ENCODE peak calls at places on chromosomes 1 and 21, in four cellular contexts. T, B, D and P are unnamed samples.

GRCh38 chr1:207565546-207566468 is 69.8 kb downstream of the CR1 start:
- DNase-seq in T (no peak), B (peak), D (no peak), P (peak)

GRCh38 chr1:117590273-117590925 is 15.4 kb upstream of the TENT5C start:
- DNase-seq in T (no peak), B (no peak), D (no peak), P (no peak)

GRCh38 chr1:2194319-2194897 is at the start of gene FAAP20:
- DNase-seq in T (peak), B (peak), D (peak), P (peak)

GRCh38 chr1:189803364-189803763 is 674.3 kb downstream of the BRINP3 start:
- DNase-seq in T (no peak), B (no peak), D (no peak), P (no peak)

GRCh38 chr1:116195077-116195868 is 84.1 kb downstream of the MAB21L3 start:
- DNase-seq in T (no peak), B (no peak), D (no peak), P (no peak)

GRCh38 chr1:231407049-231407448 is 15.0 kb downstream of the EGLN1 start:
- DNase-seq in T (no peak), B (no peak), D (no peak), P (no peak)

GRCh38 chr1:18528616-18529015 is 47.9 kb downstream of the KLHDC7A start:
- DNase-seq in T (no peak), B (no peak), D (no peak), P (no peak)

GRCh38 chr1:202154766-202155477 is 5.5 kb downstream of the PTPN7 start:
- DNase-seq in T (peak), B (peak), D (peak), P (peak)

GRCh38 chr1:53367503-53368313 is 39.8 kb upstream of the LRP8 start:
- DNase-seq in T (no peak), B (peak), D (no peak), P (no peak)

GRCh38 chr1:55246896-55247295 is 31.7 kb upstream of the USP24 start:
- DNase-seq in T (no peak), B (no peak), D (no peak), P (no peak)
- TF ChIP-seq ESRRA in T (no peak), B (no peak), D (no peak), P (no peak)

GRCh38 chr1:4636644-4637380 is 17.6 kb upstream of the AJAP1 start:
- DNase-seq in T (no peak), B (no peak), D (no peak), P (no peak)

GRCh38 chr1:4634793-4635406 is 19.5 kb upstream of the AJAP1 start:
- DNase-seq in T (no peak), B (no peak), D (no peak), P (no peak)

GRCh38 chr1:4633346-4633745 is 21.1 kb upstream of the AJAP1 start:
- DNase-seq in T (no peak), B (no peak), D (no peak), P (no peak)

GRCh38 chr1:4636186-4636585 is 18.2 kb upstream of the AJAP1 start:
- DNase-seq in T (no peak), B (no peak), D (no peak), P (no peak)

GRCh38 chr1:4634156-4634792 is 20.1 kb upstream of the AJAP1 start:
- DNase-seq in T (no peak), B (no peak), D (no peak), P (no peak)
- TF ChIP-seq USF2 in T (no peak), B (no peak), D (no peak), P (no peak)

DNA sequence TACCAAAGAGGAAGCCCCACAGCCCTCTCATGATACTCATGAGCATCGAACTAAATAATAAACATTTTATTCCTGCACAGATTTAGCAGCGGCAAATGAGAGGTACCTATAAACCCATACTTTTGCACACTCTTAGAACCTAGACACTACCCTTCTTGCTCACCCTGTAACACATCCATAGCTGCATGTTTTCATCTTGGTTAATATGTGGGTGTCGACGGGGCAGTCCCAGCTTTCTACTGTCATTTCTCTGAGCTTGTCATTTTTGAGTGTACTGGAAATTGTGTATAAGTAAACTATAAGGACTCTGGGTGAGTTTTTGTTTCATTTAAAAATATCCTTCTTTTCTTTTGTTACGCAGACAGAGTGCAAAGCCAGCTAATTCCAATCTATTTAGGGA is 25.5 kb downstream of the OVGP1 start:
- DNase-seq in T (no peak), B (no peak), D (no peak), P (no peak)
- TF ChIP-seq NR3C1 in T (no peak), B (no peak), D (no peak), P (no peak)

GRCh38 chr21:27796106-27796505 is 829.2 kb upstream of the ADAMTS5 start:
- DNase-seq in T (no peak), B (no peak), D (no peak), P (no peak)

GRCh38 chr21:27799861-27800260 is 833.0 kb upstream of the ADAMTS5 start:
- DNase-seq in T (no peak), B (no peak), D (no peak), P (no peak)

GRCh38 chr21:27795418-27795817 is 828.5 kb upstream of the ADAMTS5 start:
- DNase-seq in T (no peak), B (no peak), D (no peak), P (no peak)

DNA sequence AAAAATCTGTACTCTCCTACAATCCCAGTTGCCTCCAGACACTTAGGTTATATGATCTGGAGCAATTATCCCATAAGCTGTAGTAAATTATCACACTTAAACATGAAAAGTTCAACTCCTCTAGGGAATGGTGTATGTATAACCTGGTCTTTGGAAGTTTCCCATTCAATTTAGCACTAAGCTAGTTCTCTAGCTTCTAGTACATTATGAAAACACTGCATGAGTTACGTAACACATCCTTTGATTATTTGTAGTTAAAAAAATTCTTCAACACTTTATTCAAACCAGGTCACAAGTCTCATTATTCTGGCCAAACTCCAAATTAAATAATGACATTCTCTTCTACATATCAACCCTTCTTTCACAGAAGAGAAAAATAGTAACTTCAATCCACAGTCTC is 827.0 kb upstream of the ADAMTS5 start:
- DNase-seq in T (no peak), B (no peak), D (no peak), P (no peak)
- TF ChIP-seq ESRRA in T (no peak), B (no peak), D (no peak), P (no peak)

GRCh38 chr1:178165196-178165595 is 71.3 kb downstream of the RASAL2 start:
- DNase-seq in T (no peak), B (no peak), D (no peak), P (no peak)
- TF ChIP-seq USF2 in T (no peak), B (no peak), D (no peak), P (no peak)